ENCODE peak calls at places on chromosomes 13 and 19, in six cellular contexts. E is stimulated activated naive CD8-positive, alpha-beta T cell treated with anti-CD3 and anti-CD28 coated beads, Interleukin-15, amount 100 ng/mL, for 72 hours; P is thyroid gland; N is NCI-H1417; L is tibial artery; I is OCI-M1. U is an unnamed sample.

GRCh38 chr19:17020823-17021222 is 5.8 kb downstream of the CPAMD8 start:
- DNase-seq in E (no peak), P (no peak), N (no peak), L (no peak), I (peak; percentile 38), U (no peak)

GRCh38 chr19:13869324-13869723 is 7.6 kb upstream of the NANOS3 start:
- DNase-seq in E (no peak), P (no peak), N (no peak), L (no peak), I (no peak), U (no peak)

GRCh38 chr13:106573279-106573831 is 5.4 kb upstream of the ARGLU1 start:
- DNase-seq in E (no peak), P (no peak), N (no peak), L (peak; percentile 56), I (no peak), U (no peak)

GRCh38 chr19:13277104-13277809 is 127.0 kb downstream of the IER2 start:
- DNase-seq in E (peak; percentile 74), P (peak; percentile 34), N (peak; percentile 57), L (peak; percentile 34), I (peak; percentile 79), U (peak; percentile 61)

GRCh38 chr19:3243851-3244700 is 19.6 kb downstream of the CELF5 start:
- DNase-seq in E (no peak), P (peak; percentile 34), N (no peak), L (no peak), I (peak; percentile 73), U (peak; percentile 35)

GRCh38 chr19:11475861-11476260 is 5.0 kb downstream of the ELAVL3 start:
- DNase-seq in E (no peak), P (no peak), N (no peak), L (no peak), I (no peak), U (peak; percentile 26)

GRCh38 chr19:19321143-19321577 is 531 bp downstream of the MAU2 start:
- DNase-seq in E (no peak), P (no peak), N (no peak), L (no peak), I (peak; percentile 41), U (no peak)

GRCh38 chr13:110270507-110270906 is 36.5 kb downstream of the COL4A1 start:
- DNase-seq in E (no peak), P (no peak), N (no peak), L (no peak), I (no peak), U (no peak)

GRCh38 chr13:31731923-31732322 is 7.4 kb upstream of the RXFP2 start:
- DNase-seq in E (no peak), P (no peak), N (no peak), L (no peak), I (no peak), U (no peak)

GRCh38 chr13:69107436-69107835 is 1000.2 kb upstream of the ATXN8OS start:
- DNase-seq in E (no peak), P (no peak), N (no peak), L (no peak), I (no peak), U (no peak)